ENCODE peak calls at places on chromosomes 12 and 14, in ten cellular contexts. M is foreskin fibroblast; H is SW 1271; C is retina; L is left cardiac atrium; K is CD8-positive, alpha-beta T cell; R is AG10803; D is stimulated activated CD4-positive, alpha-beta T cell treated with anti-CD3 and anti-CD28 coated beads, Interleukin-12 subunit alpha, Interleukin-12 subunit beta, amount 100 ng/mL, for 4 hours; E is mucosa of gallbladder; X is MM.1S. W is an unnamed sample.

GRCh38 chr14:92926931-92927330 is 4.0 kb downstream of the CHGA start:
- DNase-seq in M (no peak), H (no peak), C (no peak), L (no peak), K (no peak), R (no peak), D (no peak), E (no peak), X (no peak), W (no peak)

GRCh38 chr12:131242741-131243496 is 289.2 kb downstream of the ADGRD1 start:
- DNase-seq in M (no peak), H (peak), C (peak), L (no peak), K (no peak), R (no peak), D (no peak), E (no peak), X (no peak), W (peak)

GRCh38 chr14:86933460-86933859 is 1059.5 kb downstream of the GALC start:
- DNase-seq in M (no peak), H (no peak), C (no peak), L (no peak), K (no peak), R (no peak), D (no peak), E (no peak), X (no peak), W (no peak)

GRCh38 chr14:78469947-78470346 is 299.8 kb downstream of the NRXN3 start:
- DNase-seq in M (no peak), H (no peak), C (no peak), L (no peak), K (no peak), R (no peak), D (no peak), E (no peak), X (no peak), W (no peak)

GRCh38 chr14:75315143-75315542 is 36.5 kb downstream of the FOS start:
- DNase-seq in M (peak), H (no peak), C (no peak), L (no peak), K (no peak), R (peak), D (no peak), E (peak), X (no peak), W (no peak)

GRCh38 chr14:95523818-95524448 is 7.5 kb upstream of the SYNE3 start:
- DNase-seq in M (peak), H (no peak), C (no peak), L (no peak), K (peak), R (peak), D (no peak), E (no peak), X (no peak), W (no peak)

GRCh38 chr12:49345840-49346658 is 639 bp upstream of the DNAJC22 start:
- DNase-seq in M (no peak), H (no peak), C (peak), L (no peak), K (no peak), R (no peak), D (no peak), E (no peak), X (no peak), W (no peak)

GRCh38 chr14:76870146-76870545 is 43.9 kb downstream of the LRRC74A start:
- DNase-seq in M (no peak), H (peak), C (peak), L (no peak), K (no peak), R (no peak), D (no peak), E (no peak), X (no peak), W (no peak)

GRCh38 chr14:101727611-101728010 is 33.9 kb upstream of the PPP2R5C start:
- DNase-seq in M (no peak), H (no peak), C (no peak), L (no peak), K (no peak), R (no peak), D (no peak), E (no peak), X (no peak), W (no peak)

GRCh38 chr12:90653051-90653450 is 301.9 kb downstream of the CCER1 start:
- DNase-seq in M (peak), H (no peak), C (no peak), L (no peak), K (no peak), R (peak), D (no peak), E (no peak), X (no peak), W (no peak)

GRCh38 chr12:57340104-57340503 is 89.1 kb upstream of the STAC3 start:
- DNase-seq in M (peak), H (no peak), C (peak), L (peak), K (no peak), R (peak), D (no peak), E (peak), X (no peak), W (no peak)

GRCh38 chr12:42504049-42504448 is 85.5 kb downstream of the PRICKLE1 start:
- DNase-seq in M (peak), H (no peak), C (no peak), L (no peak), K (no peak), R (no peak), D (no peak), E (peak), X (no peak), W (peak)

GRCh38 chr14:60590907-60591510 is 58.3 kb downstream of the SIX1 start:
- DNase-seq in M (peak), H (no peak), C (no peak), L (no peak), K (no peak), R (peak), D (no peak), E (no peak), X (no peak), W (no peak)

GRCh38 chr12:64826234-64826633 is 1.8 kb downstream of the TBC1D30 start:
- DNase-seq in M (peak), H (no peak), C (peak), L (peak), K (peak), R (peak), D (peak), E (peak), X (no peak), W (peak)

GRCh38 chr12:108826115-108826806 is 31.1 kb downstream of the SSH1 start:
- DNase-seq in M (peak), H (peak), C (peak), L (peak), K (no peak), R (peak), D (no peak), E (peak), X (peak), W (peak)

GRCh38 chr14:26703967-26704366 is 106.1 kb upstream of the NOVA1 start:
- DNase-seq in M (no peak), H (no peak), C (no peak), L (no peak), K (no peak), R (no peak), D (no peak), E (no peak), X (no peak), W (no peak)

GRCh38 chr12:127162307-127162706 is 1104.7 kb upstream of the TMEM132C start:
- DNase-seq in M (no peak), H (no peak), C (no peak), L (no peak), K (no peak), R (no peak), D (no peak), E (no peak), X (no peak), W (no peak)

GRCh38 chr14:21278632-21279031 is 1.3 kb upstream of the RPGRIP1 start:
- DNase-seq in M (no peak), H (no peak), C (no peak), L (no peak), K (no peak), R (no peak), D (no peak), E (no peak), X (no peak), W (no peak)